ENCODE peak calls at places on chromosome X, in six cellular contexts. Y is GM23248, N is MM.1S, C is HCT116, E is SK-N-SH, I is neural progenitor cell. B is an unnamed sample.

GRCh38 chrX:28189011-28189410 is 207.8 kb upstream of the DCAF8L1 start:
- DNase-seq in Y (peak; percentile 3), C (peak; percentile 51), I (no peak), N (no peak), E (no peak), B (peak; percentile 89)

GRCh38 chrX:2500681-2501151 is at the start of the genes DHRSX and ZBED1:
- DNase-seq in Y (peak; percentile 73), N (peak; percentile 27), C (no peak), I (peak; percentile 84), E (peak; percentile 90), B (peak; percentile 9)

GRCh38 chrX:72316408-72317079 is 10.8 kb upstream of the CITED1 start:
- DNase-seq in E (no peak), I (no peak), Y (no peak), N (no peak), C (no peak), B (no peak)

GRCh38 chrX:3567681-3568080 is 145.8 kb downstream of the PRKX start:
- DNase-seq in Y (peak; percentile 36), E (no peak), C (no peak), N (no peak), I (no peak), B (no peak)

GRCh38 chrX:46574941-46575381 is 1.4 kb downstream of the CHST7 start:
- DNase-seq in C (no peak), N (peak; percentile 62), I (peak; percentile 55), E (peak; percentile 41), Y (peak; percentile 52), B (no peak)

GRCh38 chrX:11287505-11287904 is 5.7 kb upstream of the AMELX start:
- DNase-seq in N (no peak), E (no peak), Y (peak; percentile 43), I (no peak), C (no peak), B (no peak)

GRCh38 chrX:134669378-134670098 is 11.3 kb upstream of the PLAC1 start:
- DNase-seq in E (peak; percentile 23), Y (peak; percentile 93), C (no peak), N (no peak), I (no peak), B (peak; percentile 87)

GRCh38 chrX:119496521-119496829 is 28.2 kb downstream of the SLC25A5 start:
- DNase-seq in Y (no peak), C (no peak), N (no peak), E (no peak), I (no peak), B (peak; percentile 23)

GRCh38 chrX:68506649-68507048 is 7.8 kb downstream of the YIPF6 start:
- DNase-seq in N (no peak), Y (no peak), I (no peak), E (no peak), C (no peak), B (no peak)

GRCh38 chrX:150864127-150864526 is 34.3 kb downstream of the CD99L2 start:
- DNase-seq in N (no peak), C (no peak), E (no peak), Y (no peak), I (no peak), B (no peak)

GRCh38 chrX:119935215-119935893 is 8.2 kb downstream of the NKAP start:
- DNase-seq in C (no peak), I (no peak), N (no peak), Y (no peak), E (no peak), B (no peak)

GRCh38 chrX:131792789-131793462 is 230.2 kb upstream of the STK26 start:
- DNase-seq in C (no peak), N (peak; percentile 89), I (no peak), Y (peak; percentile 20), E (peak; percentile 68), B (peak; percentile 43)

DNA sequence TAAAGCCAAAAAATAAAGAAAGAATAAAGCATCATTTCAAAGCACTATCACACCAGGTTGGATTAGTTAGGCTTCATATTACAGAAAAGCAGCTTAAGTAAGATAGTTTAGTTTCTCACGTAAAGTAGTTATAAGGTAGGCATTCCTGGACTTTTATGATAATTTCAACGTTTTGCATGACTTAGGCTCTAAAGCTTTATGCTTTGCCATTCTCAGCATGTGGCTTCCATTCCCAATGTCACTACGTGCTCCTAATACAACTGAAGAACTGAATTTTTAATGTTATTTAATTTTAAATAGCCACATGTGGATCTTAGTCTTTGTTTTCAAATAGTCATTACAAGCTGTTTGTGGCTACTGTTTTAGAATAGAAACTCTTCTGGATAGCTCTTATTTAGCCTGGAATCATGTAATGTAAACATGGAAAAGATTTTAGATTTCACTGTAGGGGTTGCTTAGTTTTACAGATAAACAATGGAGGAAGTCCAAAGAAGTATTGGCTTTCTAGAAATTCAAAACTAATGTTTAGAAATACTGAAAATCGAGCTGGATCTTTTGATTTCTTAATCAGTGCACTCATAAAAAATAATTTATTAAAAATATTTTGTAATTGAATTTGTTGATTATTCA is 710.0 kb downstream of the IL1RAPL1 start:
- DNase-seq in I (no peak), N (no peak), Y (no peak), C (no peak), E (no peak), B (no peak)
- TF ChIP-seq EZH2phosphoT487 in I (no peak), N (no peak), Y (no peak), C (no peak), E (no peak), B (no peak)

DNA sequence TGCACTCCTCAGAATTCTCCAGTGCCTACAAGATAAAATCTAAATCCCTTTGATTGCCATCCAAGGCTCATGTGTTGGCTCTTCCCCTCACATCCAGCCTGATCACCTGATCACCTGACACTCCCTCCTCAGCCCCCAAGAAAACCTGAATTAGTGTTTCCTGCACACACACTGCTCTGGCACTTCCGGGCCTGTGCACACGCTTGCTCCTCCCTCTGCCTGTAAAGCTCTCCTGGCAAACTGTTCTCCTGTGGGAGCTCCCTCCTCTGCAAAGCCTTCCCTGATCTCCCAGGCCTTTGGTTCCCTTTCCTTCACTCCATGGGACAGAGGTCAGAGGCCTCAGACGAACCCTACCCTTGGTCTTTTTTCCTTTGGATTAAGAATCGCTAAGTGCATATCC is 19.9 kb downstream of the PHKA2 start:
- DNase-seq in Y (no peak), C (no peak), E (no peak), I (no peak), N (no peak), B (no peak)
- H3K9ac ChIP-seq in Y (no peak overlapping the region), C (no peak overlapping the region), E (no peak overlapping the region), I (no peak overlapping the region), N (no peak overlapping the region), B (no peak overlapping the region)

GRCh38 chrX:105706041-105706440 is 116.3 kb upstream of the NRK start:
- DNase-seq in C (no peak), I (no peak), E (no peak), N (no peak), Y (no peak), B (no peak)
- TF ChIP-seq EZH2phosphoT487 in C (no peak), I (no peak), E (no peak), N (no peak), Y (no peak), B (no peak)

GRCh38 chrX:48919360-48919821 is 567 bp upstream of the PIM2 start:
- DNase-seq in E (peak; percentile 54), Y (peak; percentile 40), C (no peak), N (peak; percentile 76), I (no peak), B (no peak)

GRCh38 chrX:48914593-48915493 is 3.4 kb upstream of the SLC35A2 start:
- DNase-seq in E (no peak), I (no peak), C (no peak), N (no peak), Y (no peak), B (no peak)

GRCh38 chrX:48918303-48918643 is 551 bp downstream of the PIM2 start:
- DNase-seq in E (no peak), N (no peak), Y (no peak), C (no peak), I (peak; percentile 6), B (no peak)

GRCh38 chrX:48918644-48919340 is at the start of gene PIM2:
- DNase-seq in I (peak; percentile 96), Y (peak; percentile 82), N (peak; percentile 95), C (peak; percentile 63), E (peak; percentile 93), B (peak; percentile 95)

DNA sequence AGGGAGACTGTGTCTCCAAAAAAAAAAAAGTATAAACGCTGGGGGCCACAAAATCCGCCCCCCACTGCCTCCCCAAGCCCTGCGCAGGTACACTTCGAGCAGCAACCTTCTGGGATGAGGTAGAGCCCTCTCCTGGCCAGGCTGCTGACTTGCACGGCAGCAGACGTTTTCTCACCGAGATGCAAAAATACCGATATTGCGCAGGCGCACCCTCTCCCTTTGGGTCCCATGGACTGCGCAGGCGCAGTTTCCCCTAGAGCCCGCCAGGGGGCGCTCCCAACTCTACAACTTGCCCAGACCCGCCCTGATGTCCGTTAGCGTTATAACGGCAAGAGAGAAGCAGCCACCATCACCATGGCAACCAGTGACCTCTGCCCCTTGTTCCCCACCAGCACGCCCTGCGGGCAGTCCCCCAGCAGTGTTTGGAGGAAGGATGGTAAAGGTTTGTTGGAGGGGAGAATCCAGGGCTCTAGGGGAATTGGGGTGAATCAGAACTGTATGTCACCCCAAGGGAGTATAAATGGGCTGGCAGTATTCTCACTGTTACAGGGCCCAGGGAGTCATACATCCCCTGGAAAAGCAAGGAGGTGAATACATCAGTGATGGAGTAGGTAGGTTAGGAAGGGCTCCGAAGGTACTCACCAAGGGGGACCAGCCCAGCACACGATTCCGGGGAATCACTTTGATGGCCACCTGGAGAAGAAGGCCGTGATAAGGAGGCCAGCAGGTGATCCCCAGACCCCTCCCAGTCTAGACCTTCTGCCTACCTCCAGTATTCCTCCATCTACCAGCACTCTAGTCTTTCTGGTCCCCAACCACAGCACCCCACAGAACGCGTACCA is 1.5 kb downstream of the PIM2 start:
- DNase-seq in N (peak; percentile 86), I (peak; percentile 95), E (peak; percentile 94), C (peak; percentile 74), Y (peak; percentile 88), B (peak; percentile 93)
- H3K9ac ChIP-seq in N (peak overlapping the region; percentile 99), I (no peak overlapping the region), E (no peak overlapping the region), C (peak overlapping the region; percentile 86), Y (no peak overlapping the region), B (no peak overlapping the region)

GRCh38 chrX:826026-826425 is 195.4 kb downstream of the SHOX start:
- DNase-seq in I (no peak), C (no peak), E (no peak), N (no peak), Y (peak; percentile 38), B (no peak)
- TF ChIP-seq EZH2phosphoT487 in I (no peak), C (no peak), E (no peak), N (no peak), Y (no peak), B (no peak)

GRCh38 chrX:143634701-143635442 is 1.0 kb downstream of the SLITRK4 start:
- DNase-seq in Y (no peak), E (no peak), C (no peak), N (no peak), I (peak; percentile 58), B (peak; percentile 22)
- H3K9ac ChIP-seq in Y (no peak overlapping the region), E (no peak overlapping the region), C (no peak overlapping the region), N (no peak overlapping the region), I (no peak overlapping the region), B (no peak overlapping the region)

GRCh38 chrX:56120242-56120641 is 111.9 kb upstream of the KLF8 start:
- DNase-seq in Y (no peak), N (no peak), E (no peak), C (no peak), I (no peak), B (no peak)
- TF ChIP-seq EZH2phosphoT487 in Y (no peak), N (no peak), E (no peak), C (no peak), I (no peak), B (no peak)

B was measured in PC-3.